ENCODE peak calls at places on chromosomes 5 and 9, in eight cellular contexts. I is activated CD4-positive, CD25-positive, alpha-beta regulatory T cell treated with anti-CD3 and anti-CD28 coated beads, Interleukin-2, amount 50 U/mL, for 72 hours; E is fibroblast of the conjunctiva; X is activated effector memory CD4-positive, alpha-beta T cell treated with Interleukin-2 at 50 U/mL for 16 hours; U is right cardiac atrium; O is kidney; D is left lobe of liver; Z is mesenteric fat pad. A is an unnamed sample.
A peak's percentile ranks its signal among the peaks of the same experiment; 100 is the strongest.

GRCh38 chr9:125438506-125439433 is 177.1 kb downstream of the GAPVD1 start:
- DNase-seq in X (no peak), U (no peak), D (peak; percentile 28), Z (peak; percentile 81), E (no peak), O (peak; percentile 69), I (no peak), A (no peak)

GRCh38 chr9:90893706-90894105 is 92.1 kb downstream of the SYK start:
- DNase-seq in U (no peak), I (no peak), Z (no peak), X (no peak), D (no peak), E (no peak), O (no peak), A (peak; percentile 70)

GRCh38 chr5:94415798-94416197 is 202.6 kb downstream of the KIAA0825 start:
- DNase-seq in I (no peak), Z (no peak), U (no peak), D (no peak), X (no peak), O (no peak), E (no peak), A (no peak)

GRCh38 chr9:89606049-89606481 is 1.3 kb downstream of the GADD45G start:
- DNase-seq in X (peak; percentile 29), D (peak; percentile 79), Z (peak; percentile 94), O (peak; percentile 95), E (peak; percentile 24), U (peak; percentile 84), I (peak; percentile 65), A (no peak)

GRCh38 chr5:125480901-125481300 is 734.5 kb upstream of the ZNF608 start:
- DNase-seq in U (no peak), E (peak; percentile 45), O (no peak), X (no peak), I (no peak), D (no peak), Z (no peak), A (no peak)

GRCh38 chr5:15044521-15044920 is 172.9 kb upstream of the ANKH start:
- DNase-seq in O (no peak), U (no peak), I (no peak), Z (no peak), D (no peak), E (no peak), X (no peak), A (no peak)

GRCh38 chr5:175654346-175654745 is 3.5 kb upstream of the HRH2 start:
- DNase-seq in I (no peak), U (no peak), X (no peak), O (no peak), Z (no peak), E (no peak), D (no peak), A (no peak)

GRCh38 chr9:68523367-68523936 is 17.2 kb downstream of the TMEM252 start:
- DNase-seq in U (no peak), I (no peak), Z (no peak), X (no peak), E (no peak), D (no peak), O (no peak), A (no peak)

GRCh38 chr5:143311428-143311827 is 92.1 kb downstream of the NR3C1 start:
- DNase-seq in O (no peak), Z (no peak), I (no peak), U (no peak), E (peak; percentile 14), X (no peak), D (no peak), A (no peak)

GRCh38 chr5:20680718-20681302 is 692.8 kb upstream of the CDH18 start:
- DNase-seq in U (no peak), Z (no peak), E (no peak), D (no peak), O (no peak), X (no peak), I (no peak), A (no peak)

GRCh38 chr9:130570200-130570599 is 9.2 kb upstream of the FUBP3 start:
- DNase-seq in Z (no peak), D (no peak), O (no peak), U (no peak), I (no peak), X (no peak), E (peak; percentile 13), A (no peak)

GRCh38 chr5:133565993-133566392 is 46.3 kb downstream of the FSTL4 start:
- DNase-seq in E (no peak), I (no peak), X (no peak), O (no peak), Z (no peak), U (no peak), D (no peak), A (no peak)

GRCh38 chr5:122101636-122102285 is 23.7 kb upstream of the LOX start:
- DNase-seq in O (no peak), X (no peak), I (no peak), U (no peak), Z (no peak), D (no peak), E (peak; percentile 72), A (no peak)

GRCh38 chr5:61916621-61917620 is 389.1 kb upstream of the KIF2A start:
- DNase-seq in E (no peak), D (no peak), I (no peak), X (no peak), Z (no peak), U (no peak), O (no peak), A (no peak)

GRCh38 chr5:81488862-81489261 is 94.9 kb upstream of the ACOT12 start:
- DNase-seq in Z (no peak), U (no peak), D (no peak), I (no peak), E (no peak), X (no peak), O (no peak), A (no peak)

GRCh38 chr9:102244916-102245315 is 506.5 kb upstream of the GRIN3A start:
- DNase-seq in O (no peak), E (no peak), X (no peak), I (no peak), D (no peak), Z (no peak), U (no peak), A (no peak)

GRCh38 chr9:79616971-79617370 is 45.2 kb downstream of the TLE4 start:
- DNase-seq in U (no peak), X (no peak), I (no peak), O (no peak), E (no peak), Z (no peak), D (no peak), A (no peak)

GRCh38 chr5:131001507-131001906 is 163.5 kb downstream of the HINT1 start:
- DNase-seq in I (no peak), U (no peak), E (no peak), D (no peak), X (no peak), O (no peak), Z (no peak), A (no peak)

GRCh38 chr5:115423541-115423940 is 121.0 kb downstream of the FEM1C start:
- DNase-seq in O (no peak), E (no peak), I (no peak), X (no peak), U (peak; percentile 73), D (no peak), Z (no peak), A (no peak)

GRCh38 chr9:137745541-137745991 is 126.8 kb downstream of the EHMT1 start:
- DNase-seq in U (no peak), E (no peak), O (peak; percentile 71), X (peak; percentile 21), I (no peak), D (no peak), Z (peak; percentile 59), A (no peak)

GRCh38 chr5:123965626-123966025 is 453.6 kb downstream of the CSNK1G3 start:
- DNase-seq in X (no peak), D (no peak), U (no peak), O (no peak), I (no peak), E (no peak), Z (no peak), A (no peak)

GRCh38 chr5:124655211-124655880 is 91.1 kb downstream of the ZNF608 start:
- DNase-seq in O (no peak), U (no peak), D (no peak), I (no peak), X (no peak), E (peak; percentile 32), Z (no peak), A (no peak)

GRCh38 chr9:119968837-119969707 is 599.8 kb upstream of the BRINP1 start:
- DNase-seq in X (peak; percentile 5), O (peak; percentile 91), D (peak; percentile 76), Z (no peak), U (peak; percentile 76), E (peak; percentile 59), I (peak; percentile 41), A (no peak)

GRCh38 chr9:32701321-32702022 is 66.0 kb upstream of the TAF1L start:
- DNase-seq in D (no peak), E (no peak), X (no peak), Z (no peak), O (no peak), I (no peak), U (no peak), A (no peak)

GRCh38 chr5:74275204-74275992 is 365.1 kb downstream of the ENC1 start:
- DNase-seq in X (no peak), O (no peak), U (no peak), D (no peak), I (no peak), E (no peak), Z (no peak), A (no peak)

GRCh38 chr5:90022711-90023053 is 386.9 kb downstream of the CETN3 start:
- DNase-seq in I (no peak), E (no peak), U (no peak), Z (no peak), O (no peak), D (no peak), X (no peak), A (no peak)

GRCh38 chr9:136695435-136695895 is 8.2 kb upstream of the AGPAT2 start:
- DNase-seq in O (peak; percentile 94), X (no peak), E (no peak), I (no peak), Z (no peak), D (peak; percentile 91), U (no peak), A (no peak)

GRCh38 chr5:177390363-177391300 is 6.4 kb downstream of the SLC34A1 start:
- DNase-seq in I (peak; percentile 86), U (peak; percentile 72), Z (no peak), D (no peak), O (peak; percentile 81), X (peak; percentile 78), E (peak; percentile 65), A (no peak)

GRCh38 chr9:38144421-38144820 is 75.4 kb upstream of the SHB start:
- DNase-seq in U (no peak), Z (no peak), O (no peak), E (no peak), D (no peak), I (no peak), X (no peak), A (no peak)

GRCh38 chr5:154646841-154647759 is 108.1 kb upstream of the LARP1 start:
- DNase-seq in U (peak; percentile 43), E (no peak), O (peak; percentile 78), I (no peak), Z (peak; percentile 59), D (peak; percentile 81), X (no peak), A (no peak)

GRCh38 chr5:167631191-167631590 is 660.3 kb upstream of the WWC1 start:
- DNase-seq in U (no peak), X (no peak), O (no peak), E (no peak), Z (no peak), D (no peak), I (no peak), A (no peak)

GRCh38 chr5:43773032-43773830 is 170.3 kb downstream of the NNT start:
- DNase-seq in U (no peak), E (peak; percentile 52), X (no peak), Z (no peak), D (no peak), O (no peak), I (no peak), A (no peak)

GRCh38 chr9:38619556-38620447 is 594 bp downstream of the ANKRD18A start:
- DNase-seq in X (peak; percentile 24), I (no peak), D (peak; percentile 57), U (peak; percentile 15), E (no peak), O (peak; percentile 77), Z (no peak), A (no peak)

GRCh38 chr5:6472792-6473191 is 24.1 kb downstream of the UBE2QL1 start:
- DNase-seq in I (no peak), D (no peak), O (no peak), E (no peak), X (no peak), U (no peak), Z (peak; percentile 12), A (no peak)

A was measured in vagina.